ENCODE peak calls at places on chromosomes 3 and 15, in seven cellular contexts. E is heart left ventricle, G is K562, J is psoas muscle, L is caudate nucleus, H is cardiac muscle cell, Y is H9. Q is an unnamed sample.
A peak's percentile ranks its signal among the peaks of the same experiment; 100 is the strongest.

GRCh38 chr15:51620647-51621046 is 1.9 kb downstream of the DMXL2 start:
- DNase-seq in E (no peak), G (no peak), J (no peak), L (no peak), H (no peak), Y (no peak), Q (no peak)

GRCh38 chr3:36380171-36381031 is at the start of gene STAC:
- DNase-seq in E (peak; percentile 23), G (no peak), J (peak; percentile 56), L (no peak), H (peak; percentile 58), Y (peak; percentile 70), Q (peak; percentile 74)

GRCh38 chr15:44775923-44776322 is 39.6 kb downstream of the TRIM69 start:
- DNase-seq in E (no peak), G (no peak), J (no peak), L (peak; percentile 55), H (no peak), Y (no peak), Q (no peak)

GRCh38 chr15:70820214-70820613 is 33.7 kb downstream of the LARP6 start:
- DNase-seq in E (no peak), G (no peak), J (no peak), L (no peak), H (no peak), Y (no peak), Q (no peak)

GRCh38 chr3:196159952-196160804 is 51.0 kb downstream of the ZDHHC19 start:
- DNase-seq in E (no peak), G (peak; percentile 62), J (peak; percentile 48), L (no peak), H (no peak), Y (peak; percentile 69), Q (no peak)

GRCh38 chr15:98815207-98815606 is 166.9 kb downstream of the IGF1R start:
- DNase-seq in E (no peak), G (no peak), J (no peak), L (peak; percentile 63), H (no peak), Y (no peak), Q (no peak)

GRCh38 chr3:59953104-59953503 is 903.3 kb upstream of the CFAP20DC start:
- DNase-seq in E (no peak), G (no peak), J (no peak), L (no peak), H (no peak), Y (no peak), Q (no peak)

GRCh38 chr3:108090066-108090700 is 648 bp downstream of the CD47 start:
- DNase-seq in E (peak; percentile 31), G (no peak), J (no peak), L (peak; percentile 49), H (no peak), Y (peak; percentile 38), Q (no peak)

GRCh38 chr3:45994661-45995369 is 809 bp downstream of the FYCO1 start:
- DNase-seq in E (peak; percentile 30), G (peak; percentile 75), J (peak; percentile 65), L (no peak), H (no peak), Y (peak; percentile 48), Q (peak; percentile 64)

GRCh38 chr3:13501056-13501455 is 20.9 kb downstream of the HDAC11 start:
- DNase-seq in E (peak; percentile 20), G (no peak), J (peak; percentile 11), L (no peak), H (no peak), Y (no peak), Q (no peak)

GRCh38 chr15:76303909-76304308 is 7.4 kb downstream of the ETFA start:
- DNase-seq in E (no peak), G (no peak), J (no peak), L (no peak), H (no peak), Y (no peak), Q (no peak)

GRCh38 chr3:138912237-138912636 is 34.7 kb downstream of the FOXL2 start:
- DNase-seq in E (no peak), G (peak; percentile 40), J (no peak), L (no peak), H (no peak), Y (no peak), Q (no peak)

GRCh38 chr3:15265655-15266509 is 59.8 kb downstream of the CAPN7 start:
- DNase-seq in E (no peak), G (no peak), J (no peak), L (no peak), H (no peak), Y (no peak), Q (no peak)

GRCh38 chr3:11077466-11077865 is 76.8 kb upstream of the HRH1 start:
- DNase-seq in E (no peak), G (no peak), J (no peak), L (no peak), H (no peak), Y (no peak), Q (no peak)

GRCh38 chr3:160935413-160936095 is 169.6 kb downstream of the B3GALNT1 start:
- DNase-seq in E (no peak), G (no peak), J (no peak), L (no peak), H (no peak), Y (no peak), Q (no peak)

GRCh38 chr3:58084788-58085543 is 76.7 kb downstream of the FLNB start:
- DNase-seq in E (no peak), G (no peak), J (no peak), L (no peak), H (no peak), Y (no peak), Q (no peak)

GRCh38 chr3:105806361-105806760 is 62.5 kb downstream of the CBLB start:
- DNase-seq in E (no peak), G (peak; percentile 24), J (no peak), L (no peak), H (no peak), Y (no peak), Q (no peak)

GRCh38 chr3:27568393-27568792 is 84.2 kb upstream of the SLC4A7 start:
- DNase-seq in E (peak; percentile 84), G (no peak), J (peak; percentile 58), L (peak; percentile 5), H (no peak), Y (no peak), Q (peak; percentile 33)

GRCh38 chr3:89954135-89954534 is 846.7 kb downstream of the EPHA3 start:
- DNase-seq in E (no peak), G (no peak), J (no peak), L (no peak), H (no peak), Y (no peak), Q (no peak)
- H3K27ac ChIP-seq in E (no peak overlapping the region), G (no peak overlapping the region), J (no peak overlapping the region), L (no peak overlapping the region), H (no peak overlapping the region), Y (no peak overlapping the region), Q (no peak overlapping the region)

DNA sequence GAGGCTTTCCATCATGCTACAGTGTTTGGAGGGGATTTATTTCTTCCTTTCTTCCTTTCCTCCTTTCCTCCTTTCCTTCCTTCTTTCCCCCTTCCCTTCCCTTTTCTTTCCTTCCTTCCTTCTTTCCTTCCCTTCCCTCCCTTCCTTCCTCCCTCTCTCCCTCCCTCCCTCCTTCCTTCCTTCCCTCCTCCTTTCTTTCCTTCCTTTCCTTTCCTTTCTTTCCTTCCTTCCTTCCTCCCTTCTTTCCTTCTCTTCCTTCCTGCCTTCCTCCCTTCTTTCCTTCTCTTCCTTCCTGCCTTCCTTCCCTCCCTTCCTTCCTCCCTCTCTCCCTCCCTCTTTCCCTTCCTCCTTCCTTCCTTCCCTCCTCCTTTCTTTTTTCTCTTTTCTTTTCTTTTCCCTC is 127.2 kb downstream of the EPHA3 start:
- DNase-seq in E (no peak), G (no peak), J (no peak), L (no peak), H (no peak), Y (no peak), Q (no peak)
- H3K27ac ChIP-seq in E (no peak overlapping the region), G (no peak overlapping the region), J (no peak overlapping the region), L (no peak overlapping the region), H (no peak overlapping the region), Y (no peak overlapping the region), Q (no peak overlapping the region)

GRCh38 chr15:90055182-90055581 is 47.1 kb downstream of the IDH2 start:
- DNase-seq in E (no peak), G (no peak), J (no peak), L (no peak), H (no peak), Y (no peak), Q (no peak)

GRCh38 chr15:90060797-90061196 is 41.5 kb downstream of the IDH2 start:
- DNase-seq in E (no peak), G (no peak), J (no peak), L (no peak), H (no peak), Y (no peak), Q (no peak)

GRCh38 chr15:90054618-90055097 is 47.6 kb downstream of the IDH2 start:
- DNase-seq in E (no peak), G (no peak), J (no peak), L (no peak), H (peak; percentile 76), Y (no peak), Q (no peak)

GRCh38 chr15:90059208-90059985 is 42.9 kb downstream of the IDH2 start:
- DNase-seq in E (peak; percentile 88), G (peak; percentile 59), J (peak; percentile 85), L (peak; percentile 31), H (no peak), Y (peak; percentile 84), Q (peak; percentile 59)

DNA sequence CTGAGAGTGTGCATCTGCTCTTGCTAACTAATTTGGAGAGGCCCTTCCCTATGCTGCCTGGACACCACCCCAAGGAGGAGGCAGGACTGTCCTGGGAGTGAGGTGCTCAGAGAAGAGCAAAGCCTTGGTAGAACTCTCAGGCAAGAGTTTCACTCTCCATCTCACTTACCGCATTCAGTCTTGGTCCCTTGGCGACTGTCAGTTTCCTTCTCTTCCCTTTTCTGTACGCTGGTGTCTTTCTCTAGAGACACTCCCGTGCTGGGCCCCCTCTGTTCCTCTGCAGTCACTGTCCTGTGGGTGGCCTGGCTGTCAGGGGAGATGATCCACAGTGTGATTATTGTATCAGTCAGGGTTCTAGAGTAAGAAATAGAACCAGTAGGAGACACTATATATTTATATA is 44.0 kb downstream of the IDH2 start:
- DNase-seq in E (no peak), G (no peak), J (no peak), L (no peak), H (no peak), Y (no peak), Q (no peak)
- H3K27ac ChIP-seq in E (peak overlapping the region; percentile 69), G (peak overlapping the region; percentile 31), J (no peak overlapping the region), L (no peak overlapping the region), H (no peak overlapping the region), Y (no peak overlapping the region), Q (no peak overlapping the region)

DNA sequence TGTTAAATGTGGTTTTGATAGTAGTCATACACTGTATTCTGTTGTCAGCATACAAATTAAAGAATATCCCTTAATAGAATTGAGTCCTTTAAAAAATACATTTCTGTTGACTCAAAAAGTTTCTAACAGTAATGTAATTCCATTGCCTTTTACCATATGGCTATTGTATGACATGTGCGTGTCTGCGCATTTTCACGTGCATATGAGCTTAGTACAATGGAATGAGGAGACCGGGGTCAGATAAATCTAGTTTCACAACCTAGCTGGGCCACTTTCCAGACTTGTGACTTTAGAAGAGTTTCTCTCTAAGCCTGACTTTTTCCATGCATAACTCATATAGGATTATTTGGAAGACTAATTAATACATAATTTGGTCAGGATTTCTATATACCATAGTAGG is 38.7 kb downstream of the ZBTB38 start:
- DNase-seq in E (peak; percentile 53), G (no peak), J (no peak), L (no peak), H (no peak), Y (no peak), Q (no peak)
- H3K27ac ChIP-seq in E (peak overlapping the region; percentile 98), G (no peak overlapping the region), J (peak overlapping the region; percentile 96), L (no peak overlapping the region), H (no peak overlapping the region), Y (no peak overlapping the region), Q (peak overlapping the region; percentile 92)

GRCh38 chr3:184604956-184605290 is 43.3 kb downstream of the EPHB3 start:
- DNase-seq in E (no peak), G (no peak), J (peak; percentile 30), L (no peak), H (no peak), Y (no peak), Q (no peak)
- H3K27ac ChIP-seq in E (no peak overlapping the region), G (no peak overlapping the region), J (no peak overlapping the region), L (no peak overlapping the region), H (peak overlapping the region; percentile 73), Y (no peak overlapping the region), Q (no peak overlapping the region)